ENCODE peak calls at places on chromosomes 2 and 18, in four cellular contexts. O is mucosa of descending colon, W is transverse colon, A is heart right ventricle. E is an unnamed sample.
A peak's percentile ranks its signal among the peaks of the same experiment; 100 is the strongest.

GRCh38 chr2:104786204-104786603 is 67.7 kb upstream of the POU3F3 start:
- DNase-seq in O (no peak), W (no peak), A (no peak), E (no peak)

GRCh38 chr18:74419761-74420160 is 37.3 kb downstream of the DIPK1C start:
- DNase-seq in O (no peak), W (no peak), A (no peak), E (no peak)

GRCh38 chr2:26552641-26553040 is 74.7 kb upstream of the OTOF start:
- DNase-seq in O (no peak), W (no peak), A (no peak), E (peak; percentile 14)

GRCh38 chr18:13477147-13477683 is 249.1 kb downstream of the FAM210A start:
- DNase-seq in O (no peak), W (no peak), A (no peak), E (peak; percentile 21)

GRCh38 chr2:231397011-231397927 is 1.8 kb downstream of the B3GNT7 start:
- DNase-seq in O (no peak), W (no peak), A (no peak), E (peak; percentile 13)

GRCh38 chr2:136375017-136375901 is 257.3 kb upstream of the CXCR4 start:
- DNase-seq in O (no peak), W (no peak), A (no peak), E (no peak)

GRCh38 chr2:222797308-222797707 is 63.5 kb upstream of the ACSL3 start:
- DNase-seq in O (no peak), W (no peak), A (no peak), E (no peak)

GRCh38 chr2:41206004-41206403 is 754.1 kb upstream of the SLC8A1 start:
- DNase-seq in O (no peak), W (no peak), A (no peak), E (no peak)

GRCh38 chr2:74893332-74893731 is 59.4 kb downstream of the HK2 start:
- DNase-seq in O (no peak), W (no peak), A (no peak), E (no peak)

GRCh38 chr2:149119358-149119757 is 80.9 kb downstream of the LYPD6B start:
- DNase-seq in O (no peak), W (no peak), A (no peak), E (no peak)

GRCh38 chr2:215811409-215812355 is 201.7 kb downstream of the MREG start:
- DNase-seq in O (no peak), W (no peak), A (no peak), E (no peak)

GRCh38 chr2:160428425-160428763 is 65.2 kb downstream of the RBMS1 start:
- DNase-seq in O (no peak), W (no peak), A (no peak), E (no peak)

GRCh38 chr2:190540048-190540447 is 5.5 kb upstream of the NEMP2 start:
- DNase-seq in O (no peak), W (no peak), A (no peak), E (no peak)

GRCh38 chr2:128578406-128579385 is 260.0 kb upstream of the HS6ST1 start:
- DNase-seq in O (no peak), W (no peak), A (no peak), E (no peak)

GRCh38 chr2:74764429-74765272 is 69.3 kb upstream of the HK2 start:
- DNase-seq in O (no peak), W (no peak), A (no peak), E (no peak)

GRCh38 chr2:178306351-178307073 is 112.2 kb downstream of the OSBPL6 start:
- DNase-seq in O (peak; percentile 57), W (peak; percentile 59), A (no peak), E (no peak)

GRCh38 chr2:152460567-152460966 is 125.6 kb downstream of the FMNL2 start:
- DNase-seq in O (no peak), W (no peak), A (no peak), E (no peak)

GRCh38 chr18:62678847-62679535 is 36.4 kb upstream of the PHLPP1 start:
- DNase-seq in O (no peak), W (no peak), A (no peak), E (no peak)

GRCh38 chr18:48724455-48724854 is 185.6 kb downstream of the CTIF start:
- DNase-seq in O (peak; percentile 24), W (peak; percentile 52), A (no peak), E (no peak)

GRCh38 chr2:15792331-15792730 is 148.0 kb upstream of the MYCN start:
- DNase-seq in O (no peak), W (no peak), A (no peak), E (no peak)

GRCh38 chr2:181954538-181954883 is 31.1 kb upstream of the PPP1R1C start:
- DNase-seq in O (no peak), W (no peak), A (no peak), E (no peak)

GRCh38 chr18:50297621-50298442 is 10.3 kb upstream of the CXXC1 start:
- DNase-seq in O (peak; percentile 87), W (peak; percentile 88), A (peak; percentile 74), E (peak; percentile 91)

GRCh38 chr2:207219716-207220414 is 54.1 kb upstream of the KLF7 start:
- DNase-seq in O (no peak), W (no peak), A (no peak), E (no peak)

GRCh38 chr2:216635701-216636541 is 2.7 kb downstream of the IGFBP2 start:
- DNase-seq in O (no peak), W (peak; percentile 10), A (no peak), E (peak; percentile 81)

GRCh38 chr18:63515279-63515678 is 26.9 kb upstream of the SERPINB12 start:
- DNase-seq in O (no peak), W (no peak), A (no peak), E (no peak)

GRCh38 chr2:599601-600000 is 77.6 kb downstream of the TMEM18 start:
- DNase-seq in O (no peak), W (no peak), A (no peak), E (no peak)

GRCh38 chr2:6916224-6916623 is 988 bp upstream of the RNF144A start:
- DNase-seq in O (no peak), W (no peak), A (no peak), E (no peak)

GRCh38 chr2:6914829-6915228 is 2.4 kb upstream of the RNF144A start:
- DNase-seq in O (no peak), W (no peak), A (no peak), E (no peak)

GRCh38 chr2:6916736-6917070 is 509 bp upstream of the RNF144A start:
- DNase-seq in O (no peak), W (no peak), A (no peak), E (no peak)

GRCh38 chr2:6913415-6914157 is 3.6 kb upstream of the RNF144A start:
- DNase-seq in O (no peak), W (no peak), A (no peak), E (no peak)

DNA sequence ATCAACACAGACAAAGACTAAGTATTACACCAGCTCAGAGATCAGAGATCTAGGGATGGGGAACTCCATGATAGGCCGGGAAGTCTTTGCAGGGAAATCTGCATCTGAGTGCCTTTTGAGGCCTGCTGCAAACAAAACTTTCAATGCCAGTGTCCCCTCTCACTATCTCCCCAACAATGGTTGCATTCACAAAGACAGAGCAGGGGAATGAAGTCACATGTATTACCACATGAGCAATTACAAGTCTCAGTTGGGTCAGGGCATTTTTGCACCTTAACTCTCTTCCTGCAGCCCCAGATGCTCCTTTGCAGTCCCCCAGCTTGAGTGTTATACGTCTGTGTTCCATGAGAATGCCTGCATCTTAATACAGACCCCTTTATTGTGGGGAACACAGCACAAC is 1.8 kb upstream of the RNF144A start:
- DNase-seq in O (no peak), W (no peak), A (no peak), E (no peak)
- H3K4me1 ChIP-seq in O (peaks cover 3% of the 10 kb centered on the region), W (peaks cover 14% of the 10 kb centered on the region), A (peaks cover 30% of the 10 kb centered on the region), E (no peaks in the 10 kb centered on the region)

GRCh38 chr2:203582468-203582867 is 47.4 kb upstream of the RAPH1 start:
- DNase-seq in O (peak; percentile 53), W (no peak), A (no peak), E (no peak)
- H3K4me1 ChIP-seq in O (peaks cover 57% of the 10 kb centered on the region), W (peaks cover 67% of the 10 kb centered on the region), A (peaks cover 26% of the 10 kb centered on the region), E (peaks cover 8% of the 10 kb centered on the region)

GRCh38 chr18:43785145-43785544 is 507.9 kb upstream of the SYT4 start:
- DNase-seq in O (no peak), W (no peak), A (no peak), E (no peak)
- H3K4me1 ChIP-seq in O (no peaks in the 10 kb centered on the region), W (no peaks in the 10 kb centered on the region), A (no peaks in the 10 kb centered on the region), E (no peaks in the 10 kb centered on the region)

DNA sequence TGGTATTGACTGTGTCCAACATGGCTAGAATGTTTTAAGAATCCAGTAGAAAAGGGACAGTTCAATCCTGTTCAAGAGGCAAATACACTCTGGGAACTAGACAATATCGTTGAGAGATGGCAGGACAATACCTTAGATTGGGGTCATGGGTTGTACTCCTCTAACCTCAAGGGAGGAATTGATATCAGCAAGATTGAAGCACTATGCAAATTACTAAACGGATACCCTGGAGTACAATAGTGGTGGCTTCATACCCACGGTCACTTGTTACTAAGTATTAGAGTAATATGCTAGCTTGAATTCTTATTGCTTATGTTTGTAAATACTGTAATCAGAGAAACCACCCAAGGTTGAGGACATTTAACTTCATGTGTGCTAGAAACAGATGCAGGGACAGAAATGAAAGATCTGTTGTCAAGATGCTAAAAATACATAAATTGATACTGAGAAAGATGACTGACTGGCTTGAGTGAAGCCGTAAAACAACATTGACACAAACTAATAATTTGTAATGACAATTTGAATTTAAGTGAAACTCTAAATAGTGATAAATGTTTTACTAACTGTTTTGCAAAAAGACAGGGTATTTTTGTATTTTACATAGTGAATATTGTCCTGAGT is 73.3 kb downstream of the KCNJ3 start:
- DNase-seq in O (no peak), W (no peak), A (no peak), E (no peak)
- H3K4me1 ChIP-seq in O (no peaks in the 10 kb centered on the region), W (no peaks in the 10 kb centered on the region), A (no peaks in the 10 kb centered on the region), E (no peaks in the 10 kb centered on the region)

DNA sequence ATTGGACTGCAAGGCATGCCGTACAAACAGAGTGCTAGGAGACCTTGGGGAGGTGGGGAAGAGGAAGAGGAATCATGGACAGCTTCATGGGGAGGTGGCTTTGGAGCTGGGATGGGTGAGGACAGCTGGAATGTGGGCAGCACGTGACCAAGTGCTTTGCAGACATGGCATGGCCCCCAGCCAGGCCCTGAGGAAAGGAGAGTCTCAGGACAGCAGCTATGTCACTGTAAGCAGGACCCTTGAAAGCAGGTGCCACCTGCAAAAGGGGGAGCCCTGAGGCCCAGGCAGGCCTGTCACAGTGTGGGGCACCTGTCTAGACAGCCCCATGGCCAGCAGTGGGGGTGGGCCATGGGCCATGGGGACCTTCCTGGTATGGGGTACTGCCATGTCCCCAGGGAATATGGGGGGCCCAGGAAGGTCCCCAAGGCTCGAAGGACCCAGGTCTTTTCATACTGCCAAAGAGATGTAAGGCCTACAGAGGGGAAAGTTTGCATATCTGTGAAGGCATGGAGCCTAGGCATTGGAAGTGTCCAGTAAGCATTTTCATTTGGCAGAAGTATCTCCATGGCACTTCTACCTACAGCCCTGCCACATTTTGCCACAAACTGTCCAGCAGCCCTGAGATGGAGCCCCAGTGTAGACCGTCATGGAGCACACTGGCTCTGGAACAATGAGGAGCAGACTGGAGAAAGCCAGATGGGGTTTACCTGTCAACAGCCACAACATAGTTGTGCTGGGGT is 9.9 kb downstream of the PAX8 start:
- DNase-seq in O (no peak), W (no peak), A (no peak), E (no peak)
- H3K4me1 ChIP-seq in O (no peaks in the 10 kb centered on the region), W (no peaks in the 10 kb centered on the region), A (no peaks in the 10 kb centered on the region), E (no peaks in the 10 kb centered on the region)

DNA sequence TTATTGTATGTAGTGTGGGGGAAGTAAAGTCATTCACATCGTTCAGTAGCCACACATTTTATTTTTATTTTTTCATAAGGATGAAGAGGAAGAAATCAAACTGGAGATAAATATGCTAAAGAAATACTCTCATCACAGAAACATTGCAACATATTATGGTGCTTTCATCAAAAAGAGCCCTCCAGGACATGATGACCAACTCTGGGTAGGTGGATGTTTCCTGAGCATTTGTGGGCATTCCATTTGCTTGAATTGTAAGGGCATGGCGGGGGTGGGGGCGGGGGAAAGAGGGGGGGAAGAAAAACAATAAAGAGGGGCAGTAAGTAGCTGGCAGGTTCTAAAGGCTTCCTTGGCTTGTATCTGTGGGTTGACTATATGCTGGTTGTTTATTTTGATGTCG is 126.3 kb downstream of the MAP4K4 start:
- DNase-seq in O (no peak), W (no peak), A (no peak), E (no peak)
- H3K4me1 ChIP-seq in O (no peaks in the 10 kb centered on the region), W (peaks cover 18% of the 10 kb centered on the region), A (peaks cover 72% of the 10 kb centered on the region), E (peaks cover 3% of the 10 kb centered on the region)

GRCh38 chr2:42767899-42768705 is 4.2 kb upstream of the OXER1 start:
- DNase-seq in O (no peak), W (no peak), A (no peak), E (no peak)
- H3K4me1 ChIP-seq in O (no peaks in the 10 kb centered on the region), W (no peaks in the 10 kb centered on the region), A (peaks cover 18% of the 10 kb centered on the region), E (no peaks in the 10 kb centered on the region)